ENCODE peak calls at places on chromosomes 7 and 10, in nine cellular contexts. G is K562, M is H1, T is astrocyte, A is A673, Q is neural progenitor cell, H is endothelial cell of umbilical vein, K is HCT116, X is hepatocyte. L is an unnamed sample.

GRCh38 chr7:2633538-2634264 is 1.9 kb downstream of the TTYH3 start:
- DNase-seq in G (no peak), M (no peak), T (peak; percentile 83), A (peak; percentile 96), Q (no peak), H (peak; percentile 50), K (no peak), X (peak; percentile 85), L (peak; percentile 30)

GRCh38 chr7:101466871-101467270 is 104.2 kb downstream of the COL26A1 start:
- DNase-seq in G (no peak), M (no peak), T (peak; percentile 9), A (no peak), Q (no peak), H (no peak), K (no peak), X (no peak), L (no peak)

GRCh38 chr7:116834815-116835533 is 27.4 kb upstream of the CAPZA2 start:
- DNase-seq in G (no peak), M (no peak), T (peak; percentile 48), A (no peak), Q (no peak), H (no peak), K (no peak), X (peak; percentile 27), L (no peak)

GRCh38 chr7:28069788-28070187 is 110.8 kb downstream of the JAZF1 start:
- DNase-seq in G (no peak), M (no peak), T (peak; percentile 78), A (no peak), Q (no peak), H (no peak), K (no peak), X (peak; percentile 65), L (no peak)

GRCh38 chr10:118682518-118682917 is 72.3 kb downstream of the CACUL1 start:
- DNase-seq in G (no peak), M (no peak), T (no peak), A (no peak), Q (no peak), H (no peak), K (no peak), X (no peak), L (no peak)

GRCh38 chr7:47895026-47895425 is 53.2 kb downstream of the PKD1L1 start:
- DNase-seq in G (no peak), M (no peak), T (no peak), A (no peak), Q (no peak), H (no peak), K (no peak), X (no peak), L (no peak)

GRCh38 chr10:72010234-72010992 is 46.2 kb downstream of the CHST3 start:
- DNase-seq in G (no peak), M (no peak), T (no peak), A (no peak), Q (no peak), H (no peak), K (no peak), X (no peak), L (no peak)

GRCh38 chr7:44341399-44341798 is 16.0 kb upstream of the CAMK2B start:
- DNase-seq in G (no peak), M (no peak), T (no peak), A (no peak), Q (no peak), H (no peak), K (no peak), X (no peak), L (no peak)

GRCh38 chr10:78212134-78212785 is 178.6 kb downstream of the RPS24 start:
- DNase-seq in G (no peak), M (no peak), T (peak; percentile 10), A (peak; percentile 53), Q (no peak), H (no peak), K (no peak), X (peak; percentile 34), L (no peak)

GRCh38 chr7:16905300-16906044 is 23.7 kb upstream of the AGR3 start:
- DNase-seq in G (no peak), M (no peak), T (peak; percentile 53), A (peak; percentile 82), Q (peak; percentile 28), H (peak; percentile 37), K (no peak), X (peak; percentile 58), L (no peak)

GRCh38 chr7:66542528-66543373 is 85.9 kb upstream of the KCTD7 start:
- DNase-seq in G (no peak), M (no peak), T (no peak), A (no peak), Q (no peak), H (no peak), K (no peak), X (no peak), L (no peak)

GRCh38 chr7:10122573-10123100 is 851.0 kb upstream of the PHF14 start:
- DNase-seq in G (no peak), M (no peak), T (no peak), A (no peak), Q (peak; percentile 75), H (peak; percentile 82), K (no peak), X (peak; percentile 49), L (no peak)

GRCh38 chr10:86954681-86955500 is 2.5 kb downstream of the MMRN2 start:
- DNase-seq in G (no peak), M (no peak), T (no peak), A (no peak), Q (no peak), H (peak; percentile 37), K (no peak), X (peak; percentile 13), L (no peak)

GRCh38 chr7:37921340-37921805 is 933 bp downstream of the EPDR1 start:
- DNase-seq in G (peak; percentile 64), M (no peak), T (peak; percentile 38), A (peak; percentile 77), Q (peak; percentile 68), H (no peak), K (no peak), X (peak; percentile 50), L (peak; percentile 76)

GRCh38 chr10:11505636-11506035 is 105.8 kb downstream of the USP6NL start:
- DNase-seq in G (no peak), M (no peak), T (no peak), A (no peak), Q (peak; percentile 80), H (no peak), K (no peak), X (no peak), L (no peak)

GRCh38 chr7:23462846-23463245 is 7.4 kb downstream of the IGF2BP3 start:
- DNase-seq in G (no peak), M (no peak), T (peak; percentile 48), A (peak; percentile 66), Q (no peak), H (peak; percentile 81), K (no peak), X (peak; percentile 37), L (no peak)
- TF ChIP-seq CTCF in G (no peak), M (no peak), T (no peak), A (peak; percentile 55), Q (peak; percentile 15), H (peak; percentile 41), K (peak; percentile 45), X (peak; percentile 38), L (peak; percentile 36)

GRCh38 chr7:25032774-25033743 is 53.1 kb upstream of the OSBPL3 start:
- DNase-seq in G (no peak), M (no peak), T (peak; percentile 26), A (no peak), Q (no peak), H (no peak), K (no peak), X (no peak), L (no peak)

GRCh38 chr7:25034136-25034535 is 54.2 kb upstream of the OSBPL3 start:
- DNase-seq in G (no peak), M (no peak), T (no peak), A (no peak), Q (no peak), H (no peak), K (no peak), X (no peak), L (no peak)

GRCh38 chr7:25029075-25029474 is 49.1 kb upstream of the OSBPL3 start:
- DNase-seq in G (no peak), M (no peak), T (no peak), A (no peak), Q (no peak), H (no peak), K (no peak), X (no peak), L (peak; percentile 47)

GRCh38 chr7:25031007-25031406 is 51.0 kb upstream of the OSBPL3 start:
- DNase-seq in G (no peak), M (no peak), T (no peak), A (no peak), Q (no peak), H (no peak), K (no peak), X (no peak), L (no peak)

DNA sequence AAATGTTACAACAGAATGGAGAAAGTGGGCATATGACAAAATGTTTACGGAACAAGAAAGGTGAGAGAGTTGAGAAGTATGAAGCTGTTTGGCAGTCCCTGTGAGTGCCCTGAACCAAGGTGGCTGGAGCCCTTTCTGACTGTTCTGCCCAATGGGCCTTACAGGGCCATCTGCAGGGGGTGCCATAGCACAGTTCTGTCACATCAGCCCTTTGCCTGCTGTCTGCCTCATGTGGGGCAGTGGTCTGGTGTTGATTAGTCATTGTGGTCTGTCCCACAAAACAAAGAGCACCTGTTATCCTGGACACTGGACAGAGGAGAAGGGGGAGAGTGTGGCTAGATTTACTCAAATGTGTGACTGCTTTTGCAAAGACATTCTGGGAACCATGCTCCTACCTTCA is 51.5 kb upstream of the OSBPL3 start:
- DNase-seq in G (no peak), M (no peak), T (no peak), A (no peak), Q (no peak), H (no peak), K (no peak), X (no peak), L (no peak)
- H3K4me1 ChIP-seq in G (peaks cover 16% of the 10 kb centered on the region), M (no peaks in the 10 kb centered on the region), T (peaks cover 32% of the 10 kb centered on the region), A (no peaks in the 10 kb centered on the region), Q (peaks cover 10% of the 10 kb centered on the region), H (peaks cover 24% of the 10 kb centered on the region), K (peaks cover 34% of the 10 kb centered on the region), X (peaks cover 7% of the 10 kb centered on the region), L (peaks cover 28% of the 10 kb centered on the region)

DNA sequence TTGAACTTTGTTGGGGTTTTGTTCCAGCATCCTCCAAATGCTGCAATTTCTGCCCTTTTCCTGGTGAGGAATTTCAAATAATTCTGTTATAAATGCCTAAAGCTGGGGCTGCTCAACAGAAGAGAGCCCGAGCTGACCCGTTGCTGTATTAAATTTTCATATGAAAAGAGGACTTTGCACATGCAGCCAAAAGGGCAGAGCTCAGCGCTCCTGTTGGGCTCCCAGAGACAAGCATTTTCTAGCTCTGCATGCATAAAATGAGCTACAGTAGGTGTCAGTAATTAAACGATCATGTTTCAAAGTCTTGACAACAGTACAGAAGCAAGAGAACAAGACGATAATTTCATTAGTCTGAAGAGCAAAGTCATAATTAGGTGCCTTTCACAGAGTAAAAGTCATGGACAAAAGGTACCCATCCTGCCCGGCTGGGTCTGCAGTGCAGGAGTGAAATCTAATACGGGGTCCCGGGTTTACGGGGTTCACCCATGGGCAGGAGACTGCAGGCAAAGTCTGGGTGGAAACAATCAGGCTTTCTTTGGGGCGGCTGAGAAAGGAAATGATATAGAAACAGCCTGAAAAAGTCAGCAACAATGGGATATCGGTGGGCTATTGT is 66.1 kb downstream of the EBF3 start:
- DNase-seq in G (no peak), M (no peak), T (no peak), A (no peak), Q (no peak), H (no peak), K (no peak), X (no peak), L (no peak)
- TF ChIP-seq EZH2 in G (no peak), M (no peak), T (no peak), A (no peak), Q (no peak), H (no peak), K (no peak), X (no peak), L (no peak)

GRCh38 chr7:81482600-81483186 is 287.2 kb downstream of the HGF start:
- DNase-seq in G (peak; percentile 26), M (no peak), T (peak; percentile 17), A (peak; percentile 46), Q (peak; percentile 25), H (peak; percentile 40), K (peak; percentile 23), X (no peak), L (no peak)
- TF ChIP-seq CTCF in G (no peak), M (peak; percentile 26), T (peak; percentile 47), A (peak; percentile 71), Q (peak; percentile 71), H (peak; percentile 14), K (peak; percentile 39), X (peak; percentile 72), L (peak; percentile 66)

L was measured in DND-41.